ENCODE peak calls at places on chromosomes 16 and 17, in five cellular contexts. E, R, M, X and N are unnamed samples.

GRCh38 chr16:69432069-69432468 is 7.7 kb downstream of the CYB5B start:
- DNase-seq in E (no peak), R (no peak), M (no peak), X (no peak), N (no peak)

GRCh38 chr17:76582660-76583059 is 3.0 kb downstream of the ST6GALNAC2 start:
- DNase-seq in E (no peak), R (no peak), M (no peak), X (no peak), N (no peak)

GRCh38 chr16:88303890-88304819 is 78.6 kb upstream of the ZNF469 start:
- DNase-seq in E (peak), R (peak), M (peak), X (peak), N (no peak)

GRCh38 chr17:36722121-36722902 is 120.9 kb downstream of the MRM1 start:
- DNase-seq in E (no peak), R (peak), M (no peak), X (peak), N (peak)

GRCh38 chr17:49996495-49997255 is 1.7 kb upstream of the DLX3 start:
- DNase-seq in E (no peak), R (peak), M (no peak), X (peak), N (peak)

GRCh38 chr17:16222406-16222805 is 5.4 kb downstream of the PIGL start:
- DNase-seq in E (no peak), R (peak), M (no peak), X (no peak), N (no peak)

GRCh38 chr17:44793885-44794698 is 35.3 kb downstream of the ADAM11 start:
- DNase-seq in E (no peak), R (no peak), M (no peak), X (no peak), N (no peak)

GRCh38 chr16:82368041-82368440 is 198.0 kb upstream of the MPHOSPH6 start:
- DNase-seq in E (peak), R (peak), M (peak), X (peak), N (peak)

GRCh38 chr17:44807817-44808155 is 22.3 kb downstream of the GJC1 start:
- DNase-seq in E (no peak), R (peak), M (peak), X (no peak), N (no peak)

GRCh38 chr17:82788206-82789001 is 36.5 kb downstream of the TBCD start:
- DNase-seq in E (no peak), R (no peak), M (no peak), X (no peak), N (no peak)

GRCh38 chr17:37701424-37702020 is 43.3 kb downstream of the HNF1B start:
- DNase-seq in E (no peak), R (peak), M (no peak), X (no peak), N (peak)

GRCh38 chr16:24149102-24149501 is 107.0 kb upstream of the CACNG3 start:
- DNase-seq in E (no peak), R (no peak), M (no peak), X (no peak), N (no peak)

GRCh38 chr16:72847187-72848044 is 200.5 kb downstream of the ZFHX3 start:
- DNase-seq in E (peak), R (peak), M (peak), X (peak), N (peak)

GRCh38 chr16:8905168-8905762 is 23.1 kb downstream of the LITAFD start:
- DNase-seq in E (peak), R (peak), M (peak), X (peak), N (peak)

GRCh38 chr16:62041401-62041800 is 5.2 kb upstream of the CDH8 start:
- DNase-seq in E (peak), R (peak), M (peak), X (peak), N (no peak)

GRCh38 chr17:27473748-27474609 is 17.7 kb downstream of the KSR1 start:
- DNase-seq in E (no peak), R (no peak), M (no peak), X (peak), N (peak)

GRCh38 chr17:6639014-6639650 is 1.4 kb downstream of the KIAA0753 start:
- DNase-seq in E (no peak), R (no peak), M (no peak), X (no peak), N (peak)

GRCh38 chr17:17761894-17762781 is 74.6 kb downstream of the SREBF1 start:
- DNase-seq in E (no peak), R (no peak), M (no peak), X (no peak), N (no peak)

GRCh38 chr16:57720142-57720575 is 15.4 kb upstream of the KATNB1 start:
- DNase-seq in E (peak), R (peak), M (peak), X (peak), N (peak)